ENCODE peak calls at places on chromosomes 1 and 21, in ten cellular contexts. P is AG04450, Y is tibial artery, F is cardiac muscle cell, X is stomach, K is colonic mucosa, C is ovary, E is PC-3, T is esophagus squamous epithelium, W is heart left ventricle. V is an unnamed sample.

GRCh38 chr1:219805191-219805590 is 123.2 kb downstream of the SLC30A10 start:
- DNase-seq in E (peak; percentile 68), K (no peak), C (no peak), Y (no peak), W (no peak), T (no peak), X (no peak), P (no peak), F (no peak), V (no peak)

GRCh38 chr1:243447342-243447741 is 191.5 kb downstream of the SDCCAG8 start:
- DNase-seq in W (peak; percentile 27), P (no peak), T (no peak), K (no peak), C (peak; percentile 36), E (peak; percentile 42), F (peak; percentile 62), Y (no peak), X (peak; percentile 39), V (no peak)

GRCh38 chr21:36069713-36070573 is at the start of gene CBR1:
- DNase-seq in T (peak; percentile 59), F (peak; percentile 97), K (peak; percentile 97), X (peak; percentile 95), W (peak; percentile 87), P (peak; percentile 87), C (peak; percentile 94), Y (peak; percentile 98), E (peak; percentile 93), V (peak; percentile 72)

GRCh38 chr1:66732407-66733166 is 19.7 kb upstream of the DYNLT5 start:
- DNase-seq in P (no peak), W (no peak), C (no peak), F (no peak), Y (no peak), K (no peak), X (no peak), T (no peak), E (peak; percentile 28), V (no peak)

GRCh38 chr1:198437352-198437751 is 103.1 kb downstream of the ATP6V1G3 start:
- DNase-seq in E (no peak), T (no peak), P (no peak), W (no peak), K (no peak), X (no peak), C (no peak), F (peak; percentile 44), Y (no peak), V (no peak)

GRCh38 chr1:162649606-162650005 is 17.3 kb downstream of the DDR2 start:
- DNase-seq in C (no peak), E (no peak), P (no peak), T (no peak), Y (no peak), K (no peak), W (no peak), F (no peak), X (no peak), V (no peak)

GRCh38 chr21:28781602-28782274 is 210.9 kb downstream of the LTN1 start:
- DNase-seq in X (no peak), Y (no peak), T (no peak), E (peak; percentile 72), K (no peak), C (no peak), P (no peak), W (no peak), F (peak; percentile 46), V (no peak)

GRCh38 chr1:35298464-35298863 is 30.0 kb downstream of the ZMYM4 start:
- DNase-seq in F (peak; percentile 62), C (peak; percentile 15), Y (no peak), X (peak; percentile 27), P (no peak), E (peak; percentile 37), K (peak; percentile 27), W (peak; percentile 23), T (no peak), V (peak; percentile 43)

GRCh38 chr1:194755241-194755953 is 1569.0 kb upstream of the B3GALT2 start:
- DNase-seq in P (no peak), K (no peak), Y (no peak), W (no peak), F (no peak), X (no peak), C (no peak), E (peak; percentile 4), T (no peak), V (no peak)

GRCh38 chr1:2836333-2836970 is 35.0 kb upstream of the TTC34 start:
- DNase-seq in E (no peak), C (no peak), Y (no peak), P (no peak), W (no peak), T (no peak), F (no peak), X (no peak), K (no peak), V (no peak)
- H3K9me3 ChIP-seq in E (peaks cover 8% of the 10 kb centered on the region), C (no peaks in the 10 kb centered on the region), Y (no peaks in the 10 kb centered on the region), P (peaks cover 77% of the 10 kb centered on the region), W (no peaks in the 10 kb centered on the region), T (no peaks in the 10 kb centered on the region), F (no peaks in the 10 kb centered on the region), X (no peaks in the 10 kb centered on the region), K (no peaks in the 10 kb centered on the region), V (no peaks in the 10 kb centered on the region)

GRCh38 chr1:155294520-155295182 is 6.6 kb downstream of the PKLR start:
- DNase-seq in W (no peak), K (no peak), Y (no peak), F (no peak), T (no peak), X (no peak), C (no peak), P (no peak), E (no peak), V (no peak)

GRCh38 chr1:155296660-155297059 is 4.6 kb downstream of the PKLR start:
- DNase-seq in X (no peak), K (no peak), T (no peak), P (no peak), Y (no peak), F (no peak), W (no peak), C (no peak), E (no peak), V (no peak)

GRCh38 chr1:155297431-155297830 is 3.8 kb downstream of the PKLR start:
- DNase-seq in E (no peak), F (no peak), Y (no peak), W (no peak), X (no peak), P (no peak), K (no peak), C (no peak), T (no peak), V (no peak)

GRCh38 chr1:155295183-155295941 is 5.9 kb downstream of the PKLR start:
- DNase-seq in Y (no peak), E (no peak), T (no peak), K (no peak), X (no peak), C (no peak), F (no peak), P (no peak), W (no peak), V (no peak)

DNA sequence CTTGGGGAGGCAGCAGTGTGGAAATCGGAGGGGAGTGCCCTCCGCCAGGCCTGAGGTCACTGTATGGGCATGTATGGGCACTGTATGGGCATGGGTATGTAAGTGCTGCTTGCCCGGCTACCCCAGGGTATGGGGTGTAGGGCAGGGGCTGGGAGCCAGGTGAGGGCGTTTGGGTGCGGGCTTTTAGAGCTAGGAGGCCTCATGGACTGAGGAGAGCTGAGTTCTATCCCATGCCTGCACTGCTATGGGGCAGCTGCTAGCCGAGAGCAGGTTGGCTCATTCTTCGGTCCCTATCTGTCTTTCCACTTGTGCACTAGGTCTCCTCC is 5.3 kb downstream of the PKLR start:
- DNase-seq in X (no peak), T (no peak), E (no peak), W (no peak), Y (no peak), F (no peak), K (no peak), P (no peak), C (no peak), V (no peak)
- H3K27me3 ChIP-seq in X (peaks cover 13% of the 10 kb centered on the region), T (peaks cover 5% of the 10 kb centered on the region), E (no peaks in the 10 kb centered on the region), W (peaks cover 31% of the 10 kb centered on the region), Y (no peaks in the 10 kb centered on the region), F (peaks cover 42% of the 10 kb centered on the region), K (peaks cover 11% of the 10 kb centered on the region), P (peaks cover 57% of the 10 kb centered on the region), C (no peaks in the 10 kb centered on the region), V (no peaks in the 10 kb centered on the region)

GRCh38 chr1:232487236-232487635 is 142.7 kb downstream of the SIPA1L2 start:
- DNase-seq in Y (no peak), C (no peak), T (no peak), P (no peak), X (no peak), E (no peak), F (no peak), W (no peak), K (no peak), V (no peak)

GRCh38 chr1:232489256-232489655 is 140.7 kb downstream of the SIPA1L2 start:
- DNase-seq in P (no peak), E (no peak), T (no peak), C (no peak), K (no peak), F (no peak), Y (no peak), X (no peak), W (no peak), V (no peak)

GRCh38 chr1:232481091-232481490 is 148.8 kb downstream of the SIPA1L2 start:
- DNase-seq in F (no peak), T (no peak), C (no peak), K (no peak), Y (no peak), W (no peak), E (no peak), X (no peak), P (no peak), V (no peak)

GRCh38 chr1:232486006-232486405 is 143.9 kb downstream of the SIPA1L2 start:
- DNase-seq in C (no peak), Y (no peak), P (no peak), F (no peak), T (no peak), E (peak; percentile 53), K (no peak), X (no peak), W (no peak), V (no peak)

DNA sequence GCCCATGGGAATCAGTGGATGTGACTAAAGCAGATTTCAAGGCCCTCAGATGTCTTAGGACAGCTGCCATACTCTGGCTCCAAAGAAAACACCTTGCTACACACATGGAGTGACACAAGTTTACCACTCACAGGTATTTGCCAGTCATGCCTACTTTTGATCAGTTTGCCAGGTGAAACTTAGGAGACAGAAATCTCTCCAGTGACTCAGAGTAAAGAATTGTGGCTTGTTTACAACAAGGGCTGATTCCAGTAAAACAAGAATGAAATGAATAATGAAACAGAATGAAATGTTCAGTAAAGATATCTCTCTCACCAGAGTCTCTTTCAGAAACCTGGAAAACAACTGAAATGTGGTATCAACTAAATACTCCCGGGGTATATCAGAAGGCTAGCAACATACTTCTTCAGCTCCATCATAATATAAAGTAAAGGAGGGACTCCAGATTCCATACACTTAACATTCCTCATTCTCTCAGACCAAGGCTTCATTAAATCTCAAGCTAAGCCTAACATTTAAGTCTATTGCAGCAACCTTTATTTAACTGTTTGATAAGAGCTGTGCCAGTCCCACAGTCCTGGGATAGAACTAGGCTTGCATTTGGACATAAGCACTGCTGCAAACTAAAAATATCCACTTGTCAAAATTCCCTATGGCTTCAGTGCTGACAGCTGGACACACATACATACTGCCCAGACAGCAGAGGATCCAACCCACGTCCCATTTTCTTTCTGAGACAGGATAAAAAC is 143.3 kb downstream of the SIPA1L2 start:
- DNase-seq in F (no peak), P (no peak), K (no peak), C (no peak), Y (no peak), E (peak; percentile 92), X (no peak), T (no peak), W (no peak), V (no peak)
- H3K27ac ChIP-seq in F (peak overlapping the region; percentile 93), P (peak overlapping the region; percentile 48), K (no peak overlapping the region), C (no peak overlapping the region), Y (no peak overlapping the region), E (peak overlapping the region; percentile 75), X (no peak overlapping the region), T (peak overlapping the region; percentile 66), W (peak overlapping the region; percentile 69), V (no peak overlapping the region)

GRCh38 chr21:38220270-38220737 is 36.5 kb upstream of the KCNJ15 start:
- DNase-seq in Y (no peak), X (peak; percentile 44), W (no peak), K (no peak), P (no peak), F (peak; percentile 57), C (no peak), T (no peak), E (no peak), V (no peak)
- H3K9me3 ChIP-seq in Y (peaks cover 29% of the 10 kb centered on the region), X (peaks cover 22% of the 10 kb centered on the region), W (peaks cover 26% of the 10 kb centered on the region), K (no peaks in the 10 kb centered on the region), P (peaks cover 20% of the 10 kb centered on the region), F (no peaks in the 10 kb centered on the region), C (no peaks in the 10 kb centered on the region), T (peaks cover 25% of the 10 kb centered on the region), E (peaks cover 32% of the 10 kb centered on the region), V (peaks cover 20% of the 10 kb centered on the region)

V was measured in CD8-positive, alpha-beta memory T cell.